ENCODE peak calls at places on chromosomes 11 and 22, in four cellular contexts. F, S, D and R are unnamed samples.

GRCh38 chr11:118889796-118890195 is 6.1 kb downstream of the CXCR5 start:
- DNase-seq in F (no peak), S (no peak), D (peak), R (peak)

GRCh38 chr11:67468056-67468455 is 995 bp downstream of the TMEM134 start:
- DNase-seq in F (no peak), S (no peak), D (no peak), R (peak)

GRCh38 chr22:17910561-17911311 is 113.6 kb downstream of the MICAL3 start:
- DNase-seq in F (no peak), S (peak), D (no peak), R (peak)

GRCh38 chr11:114892381-114893197 is 214.3 kb downstream of the NXPE2 start:
- DNase-seq in F (no peak), S (peak), D (no peak), R (no peak)

GRCh38 chr22:47631571-47632102 is 869.2 kb downstream of the TBC1D22A start:
- DNase-seq in F (no peak), S (no peak), D (peak), R (no peak)

GRCh38 chr11:108788565-108789199 is 123.8 kb downstream of the DDX10 start:
- DNase-seq in F (no peak), S (peak), D (no peak), R (peak)

GRCh38 chr22:30262917-30263741 is 3.5 kb downstream of the OSM start:
- DNase-seq in F (peak), S (peak), D (peak), R (peak)

GRCh38 chr11:111912535-111912934 is at the start of gene HSPB2:
- DNase-seq in F (no peak), S (no peak), D (no peak), R (peak)

GRCh38 chr11:109401532-109401931 is 20.5 kb upstream of the C11orf87 start:
- DNase-seq in F (no peak), S (no peak), D (no peak), R (no peak)

GRCh38 chr11:8973121-8973520 is 8.9 kb upstream of the TMEM9B start:
- DNase-seq in F (no peak), S (no peak), D (no peak), R (no peak)

GRCh38 chr11:135075740-135076139 is 663.7 kb upstream of the B3GAT1 start:
- DNase-seq in F (peak), S (peak), D (peak), R (no peak)

GRCh38 chr11:83521647-83522596 is 235.8 kb upstream of the CCDC90B start:
- DNase-seq in F (no peak), S (peak), D (no peak), R (peak)

GRCh38 chr11:109752212-109752825 is 330.3 kb downstream of the C11orf87 start:
- DNase-seq in F (no peak), S (no peak), D (no peak), R (no peak)

GRCh38 chr22:38824587-38824986 is 19.2 kb downstream of the NPTXR start:
- DNase-seq in F (peak), S (peak), D (peak), R (peak)

GRCh38 chr22:49616356-49617231 is 211.1 kb downstream of the BRD1 start:
- DNase-seq in F (no peak), S (no peak), D (no peak), R (no peak)

GRCh38 chr11:72102631-72102945 is 509 bp downstream of the LAMTOR1 start:
- DNase-seq in F (no peak), S (no peak), D (no peak), R (no peak)

DNA sequence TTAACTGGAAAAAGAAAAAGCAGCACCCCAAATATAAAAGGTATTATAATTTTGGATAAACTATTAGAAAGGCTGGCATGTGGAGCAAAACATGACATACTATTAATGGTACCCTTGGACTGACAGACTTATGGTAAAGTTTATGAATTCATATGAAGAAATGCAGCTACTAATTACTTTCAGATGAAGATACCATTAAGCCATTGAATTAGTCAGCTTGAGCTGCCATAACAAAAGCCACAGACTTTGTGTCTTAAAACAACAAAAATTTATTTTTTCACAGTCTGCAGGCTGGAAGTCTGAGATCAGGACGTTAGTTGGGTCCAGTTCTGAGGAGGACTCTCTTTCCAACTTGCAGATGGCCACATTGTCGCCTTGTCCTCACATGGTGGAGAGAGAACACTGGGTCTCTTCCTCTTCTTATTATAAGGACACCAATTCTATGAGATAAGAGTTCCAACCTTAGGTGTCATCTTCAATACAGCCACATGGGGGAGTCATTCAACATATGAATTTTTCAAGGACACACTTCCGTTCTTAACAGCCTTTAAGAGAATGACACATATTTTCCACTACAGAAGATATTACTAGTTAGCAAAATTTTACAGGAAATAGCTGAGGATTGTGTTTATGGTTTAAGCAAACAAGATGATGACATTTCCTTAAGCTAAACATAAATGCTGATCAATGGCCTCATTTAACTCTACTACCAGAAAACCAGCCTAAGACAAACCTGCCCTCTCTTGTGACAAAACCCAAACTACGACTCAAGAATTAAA is 56.1 kb downstream of the DCUN1D5 start:
- DNase-seq in F (peak), S (peak), D (no peak), R (peak)
- TF ChIP-seq CTCF in F (peak), S (peak), D (peak), R (peak)

DNA sequence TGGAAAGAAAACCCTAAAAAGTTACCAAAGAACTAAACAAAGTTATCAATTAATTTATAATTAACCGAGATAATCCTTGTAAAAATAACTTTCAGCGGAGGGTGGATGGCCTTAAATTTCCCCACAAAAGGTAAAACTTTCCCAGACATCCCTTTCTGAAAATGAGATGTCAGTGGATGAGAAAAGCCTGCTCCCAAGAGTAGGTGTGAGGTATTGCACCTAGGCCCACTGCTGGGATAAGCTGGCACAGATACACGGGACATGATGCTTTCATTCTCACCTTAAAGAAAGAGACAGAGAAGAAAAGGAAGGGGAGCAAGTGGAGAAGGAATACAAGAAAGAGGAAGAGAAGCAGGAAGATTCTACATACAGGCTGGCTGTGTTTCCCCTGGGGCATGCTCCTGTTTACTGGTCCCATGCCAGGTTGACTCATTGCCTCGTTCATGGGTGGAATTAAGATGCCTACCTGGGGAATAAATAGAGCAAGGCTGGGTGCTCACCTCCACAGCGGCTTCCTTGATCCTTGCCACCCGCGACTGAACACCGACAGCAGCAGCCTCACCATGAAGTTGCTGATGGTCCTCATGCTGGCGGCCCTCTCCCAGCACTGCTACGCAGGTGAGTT is at the start of gene SCGB2A2:
- DNase-seq in F (no peak), S (no peak), D (no peak), R (no peak)
- TF ChIP-seq CTCF in F (no peak), S (no peak), D (no peak), R (peak)

GRCh38 chr11:34805937-34806336 is 110.2 kb downstream of the APIP start:
- DNase-seq in F (no peak), S (no peak), D (no peak), R (no peak)
- TF ChIP-seq CTCF in F (no peak), S (no peak), D (no peak), R (no peak)

GRCh38 chr11:62498492-62499286 is 47.9 kb downstream of the AHNAK start:
- DNase-seq in F (no peak), S (no peak), D (no peak), R (no peak)

GRCh38 chr11:62494246-62494645 is 52.4 kb downstream of the AHNAK start:
- DNase-seq in F (no peak), S (no peak), D (no peak), R (no peak)

GRCh38 chr11:62500066-62501035 is 46.3 kb downstream of the AHNAK start:
- DNase-seq in F (no peak), S (no peak), D (no peak), R (no peak)

GRCh38 chr11:62496676-62497075 is 49.9 kb downstream of the AHNAK start:
- DNase-seq in F (no peak), S (no peak), D (no peak), R (no peak)

DNA sequence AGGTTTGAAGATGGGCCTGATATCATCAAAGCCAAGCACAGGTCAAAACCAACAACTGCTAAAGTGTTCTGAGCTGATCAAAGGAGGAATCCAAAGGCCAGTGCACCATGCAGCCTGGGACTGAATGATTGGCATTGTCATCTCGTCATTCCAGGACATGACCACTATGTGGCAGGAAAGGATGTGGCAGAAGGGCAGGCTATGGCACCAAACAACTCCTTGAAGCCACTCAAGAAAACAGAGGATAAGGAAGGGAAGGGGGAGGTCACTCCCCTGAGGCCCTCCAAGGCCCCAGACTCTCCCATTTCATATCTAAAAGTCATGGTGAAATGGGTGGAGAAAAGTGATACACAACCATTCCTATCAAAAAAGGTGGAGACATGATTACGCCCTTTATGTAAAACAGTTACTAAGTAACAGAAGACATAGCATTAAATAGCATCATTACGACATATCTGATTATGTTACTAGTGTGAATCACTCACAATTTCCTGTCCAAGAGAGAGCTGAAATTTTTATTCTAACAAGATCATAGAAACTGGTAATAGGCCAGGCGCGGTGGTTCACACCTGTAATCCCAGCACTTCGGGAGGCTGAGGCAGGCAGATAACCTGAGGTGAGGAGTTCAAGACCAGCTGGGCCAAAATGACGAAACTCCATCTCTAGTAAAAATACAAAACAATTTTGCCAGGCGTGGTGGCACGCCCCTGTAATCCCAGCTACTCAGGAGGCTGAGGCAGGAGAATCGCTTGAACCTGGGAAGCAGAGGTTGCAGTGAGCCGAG is 49.3 kb downstream of the AHNAK start:
- DNase-seq in F (no peak), S (no peak), D (no peak), R (no peak)
- TF ChIP-seq CTCF in F (no peak), S (peak), D (peak), R (peak)

DNA sequence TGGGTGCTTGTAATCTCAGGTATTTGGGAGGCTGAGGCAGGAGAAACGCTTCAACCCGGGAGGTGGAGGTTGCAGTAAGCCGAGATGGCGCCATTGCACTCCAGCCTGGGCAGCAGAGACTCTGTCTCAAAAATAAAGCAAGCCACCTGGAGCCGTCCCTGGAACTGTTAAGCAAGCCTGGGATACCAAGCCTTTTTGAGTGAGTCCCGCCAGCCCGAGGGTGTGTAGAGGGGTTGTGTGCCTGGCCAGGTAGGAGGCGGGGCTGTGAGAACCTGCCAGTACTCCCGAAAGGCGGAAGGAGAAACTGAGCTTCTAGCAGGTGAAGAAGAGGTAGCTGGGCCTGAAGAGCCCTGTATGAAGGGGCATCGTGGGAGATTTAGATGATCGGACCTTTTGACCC is 52.4 kb downstream of the TRIOBP start:
- DNase-seq in F (no peak), S (no peak), D (no peak), R (no peak)
- TF ChIP-seq CTCF in F (no peak), S (no peak), D (no peak), R (no peak)

GRCh38 chr11:94879006-94879405 is 94.3 kb downstream of the CWC15 start:
- DNase-seq in F (no peak), S (no peak), D (no peak), R (no peak)

GRCh38 chr11:94873910-94874575 is 99.3 kb downstream of the CWC15 start:
- DNase-seq in F (no peak), S (no peak), D (peak), R (no peak)

GRCh38 chr11:94877446-94878200 is 95.7 kb downstream of the CWC15 start:
- DNase-seq in F (no peak), S (no peak), D (no peak), R (no peak)

GRCh38 chr11:94876222-94876621 is 97.1 kb downstream of the CWC15 start:
- DNase-seq in F (no peak), S (no peak), D (no peak), R (no peak)

DNA sequence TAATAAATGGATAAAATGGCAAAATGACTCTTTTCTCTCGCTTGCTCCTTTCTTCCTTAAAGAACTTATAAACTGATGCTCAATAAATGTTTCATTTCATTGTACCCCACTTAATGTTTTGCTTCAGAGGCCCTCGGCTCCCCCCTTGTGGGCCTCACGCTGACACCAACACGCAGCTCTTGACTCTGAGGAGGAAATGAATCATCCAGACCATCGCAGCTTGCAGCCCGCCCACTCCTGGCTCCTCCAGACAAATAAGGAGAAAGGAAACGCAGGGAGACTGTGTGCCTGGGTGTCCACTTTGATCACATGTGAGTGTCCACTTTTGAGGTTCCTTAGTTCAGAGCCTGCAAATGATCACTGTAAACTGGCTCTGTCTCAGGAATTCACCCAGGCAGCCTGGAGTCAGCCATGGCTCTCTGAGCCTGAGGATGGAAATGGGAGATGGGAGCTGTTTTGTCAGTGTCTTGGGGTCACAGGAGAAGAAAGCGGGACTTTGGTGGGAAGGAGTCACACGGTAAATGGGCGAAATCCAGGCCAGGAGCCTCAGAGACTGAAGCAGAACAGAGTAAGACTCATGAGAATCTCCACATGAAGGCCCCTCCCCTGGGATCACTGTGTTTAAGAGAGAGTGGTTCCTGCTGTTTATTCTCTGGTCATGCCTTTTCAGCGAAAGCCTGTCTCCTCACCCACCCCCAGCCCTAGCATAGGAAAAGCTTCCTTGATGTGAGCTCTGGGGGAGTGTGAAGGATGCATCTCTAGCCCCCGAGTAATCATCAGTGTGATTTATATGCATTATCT is 96.5 kb downstream of the CWC15 start:
- DNase-seq in F (peak), S (no peak), D (peak), R (peak)
- TF ChIP-seq CTCF in F (no peak), S (no peak), D (peak), R (peak)